ENCODE peak calls at places on chromosomes 6 and 20, in seven cellular contexts. One of them, this sample, is unnamed.

GRCh38 chr20:17614812-17615644 is 45.2 kb downstream of the DSTN start:
- DNase-seq in HuH-7.5: no peak
- DNase-seq in activated CD4-positive, alpha-beta memory T cell treated with anti-CD3 and anti-CD28 coated beads, Interleukin-2, amount 10 ng/mL, durations not matched to agents 7 days and 5 days: no peak
- DNase-seq in adipocyte: no peak
- DNase-seq in ACHN: no peak
- DNase-seq in left ventricle myocardium superior: no peak
- DNase-seq in NCI-H524: no peak
- DNase-seq in this sample: no peak

GRCh38 chr6:158756977-158757752 is 62.0 kb downstream of the EZR start:
- DNase-seq in HuH-7.5: no peak
- DNase-seq in activated CD4-positive, alpha-beta memory T cell treated with anti-CD3 and anti-CD28 coated beads, Interleukin-2, amount 10 ng/mL, durations not matched to agents 7 days and 5 days: no peak
- DNase-seq in adipocyte: no peak
- DNase-seq in ACHN: no peak
- DNase-seq in left ventricle myocardium superior: no peak
- DNase-seq in NCI-H524: peak
- DNase-seq in this sample: no peak

GRCh38 chr6:15442467-15442866 is 196.6 kb downstream of the JARID2 start:
- DNase-seq in HuH-7.5: no peak
- DNase-seq in activated CD4-positive, alpha-beta memory T cell treated with anti-CD3 and anti-CD28 coated beads, Interleukin-2, amount 10 ng/mL, durations not matched to agents 7 days and 5 days: no peak
- DNase-seq in adipocyte: no peak
- DNase-seq in ACHN: no peak
- DNase-seq in left ventricle myocardium superior: no peak
- DNase-seq in NCI-H524: no peak
- DNase-seq in this sample: no peak

GRCh38 chr20:34022154-34022842 is 28.6 kb downstream of the RALY start:
- DNase-seq in HuH-7.5: peak
- DNase-seq in activated CD4-positive, alpha-beta memory T cell treated with anti-CD3 and anti-CD28 coated beads, Interleukin-2, amount 10 ng/mL, durations not matched to agents 7 days and 5 days: no peak
- DNase-seq in adipocyte: peak
- DNase-seq in ACHN: peak
- DNase-seq in left ventricle myocardium superior: no peak
- DNase-seq in NCI-H524: peak
- DNase-seq in this sample: no peak

GRCh38 chr6:36906539-36906938 is 20.8 kb downstream of the C6orf89 start:
- DNase-seq in HuH-7.5: no peak
- DNase-seq in activated CD4-positive, alpha-beta memory T cell treated with anti-CD3 and anti-CD28 coated beads, Interleukin-2, amount 10 ng/mL, durations not matched to agents 7 days and 5 days: no peak
- DNase-seq in adipocyte: no peak
- DNase-seq in ACHN: no peak
- DNase-seq in left ventricle myocardium superior: peak
- DNase-seq in NCI-H524: no peak
- DNase-seq in this sample: peak

GRCh38 chr6:28807682-28808280 is 116.0 kb downstream of the TRIM27 start:
- DNase-seq in HuH-7.5: no peak
- DNase-seq in activated CD4-positive, alpha-beta memory T cell treated with anti-CD3 and anti-CD28 coated beads, Interleukin-2, amount 10 ng/mL, durations not matched to agents 7 days and 5 days: no peak
- DNase-seq in adipocyte: peak
- DNase-seq in ACHN: peak
- DNase-seq in left ventricle myocardium superior: no peak
- DNase-seq in NCI-H524: peak
- DNase-seq in this sample: no peak

GRCh38 chr6:17389274-17389847 is 4.0 kb upstream of the CAP2 start:
- DNase-seq in HuH-7.5: no peak
- DNase-seq in activated CD4-positive, alpha-beta memory T cell treated with anti-CD3 and anti-CD28 coated beads, Interleukin-2, amount 10 ng/mL, durations not matched to agents 7 days and 5 days: no peak
- DNase-seq in adipocyte: peak
- DNase-seq in ACHN: no peak
- DNase-seq in left ventricle myocardium superior: no peak
- DNase-seq in NCI-H524: no peak
- DNase-seq in this sample: no peak

GRCh38 chr6:158978752-158979151 is 21.2 kb downstream of the RSPH3 start:
- DNase-seq in HuH-7.5: no peak
- DNase-seq in activated CD4-positive, alpha-beta memory T cell treated with anti-CD3 and anti-CD28 coated beads, Interleukin-2, amount 10 ng/mL, durations not matched to agents 7 days and 5 days: no peak
- DNase-seq in adipocyte: peak
- DNase-seq in ACHN: no peak
- DNase-seq in left ventricle myocardium superior: no peak
- DNase-seq in NCI-H524: no peak
- DNase-seq in this sample: no peak

GRCh38 chr6:17486680-17487079 is 93.3 kb downstream of the CAP2 start:
- DNase-seq in HuH-7.5: no peak
- DNase-seq in activated CD4-positive, alpha-beta memory T cell treated with anti-CD3 and anti-CD28 coated beads, Interleukin-2, amount 10 ng/mL, durations not matched to agents 7 days and 5 days: no peak
- DNase-seq in adipocyte: no peak
- DNase-seq in ACHN: no peak
- DNase-seq in left ventricle myocardium superior: peak
- DNase-seq in NCI-H524: no peak
- DNase-seq in this sample: no peak

GRCh38 chr20:33415948-33416347 is 14.6 kb upstream of the CDK5RAP1 start:
- DNase-seq in HuH-7.5: peak
- DNase-seq in activated CD4-positive, alpha-beta memory T cell treated with anti-CD3 and anti-CD28 coated beads, Interleukin-2, amount 10 ng/mL, durations not matched to agents 7 days and 5 days: no peak
- DNase-seq in adipocyte: peak
- DNase-seq in ACHN: peak
- DNase-seq in left ventricle myocardium superior: peak
- DNase-seq in NCI-H524: peak
- DNase-seq in this sample: peak

GRCh38 chr6:87333591-87334181 is 4.6 kb upstream of the GJB7 start:
- DNase-seq in HuH-7.5: no peak
- DNase-seq in activated CD4-positive, alpha-beta memory T cell treated with anti-CD3 and anti-CD28 coated beads, Interleukin-2, amount 10 ng/mL, durations not matched to agents 7 days and 5 days: no peak
- DNase-seq in adipocyte: peak
- DNase-seq in ACHN: no peak
- DNase-seq in left ventricle myocardium superior: no peak
- DNase-seq in NCI-H524: no peak
- DNase-seq in this sample: no peak

GRCh38 chr6:4647414-4648365 is 128.5 kb upstream of the CDYL start:
- DNase-seq in HuH-7.5: peak
- DNase-seq in activated CD4-positive, alpha-beta memory T cell treated with anti-CD3 and anti-CD28 coated beads, Interleukin-2, amount 10 ng/mL, durations not matched to agents 7 days and 5 days: no peak
- DNase-seq in adipocyte: peak
- DNase-seq in ACHN: peak
- DNase-seq in left ventricle myocardium superior: peak
- DNase-seq in NCI-H524: peak
- DNase-seq in this sample: peak

GRCh38 chr20:10419550-10420133 is 14.4 kb downstream of the MKKS start:
- DNase-seq in HuH-7.5: no peak
- DNase-seq in activated CD4-positive, alpha-beta memory T cell treated with anti-CD3 and anti-CD28 coated beads, Interleukin-2, amount 10 ng/mL, durations not matched to agents 7 days and 5 days: no peak
- DNase-seq in adipocyte: no peak
- DNase-seq in ACHN: peak
- DNase-seq in left ventricle myocardium superior: no peak
- DNase-seq in NCI-H524: no peak
- DNase-seq in this sample: no peak

GRCh38 chr6:123849406-123849805 is 45.7 kb downstream of the NKAIN2 start:
- DNase-seq in HuH-7.5: no peak
- DNase-seq in activated CD4-positive, alpha-beta memory T cell treated with anti-CD3 and anti-CD28 coated beads, Interleukin-2, amount 10 ng/mL, durations not matched to agents 7 days and 5 days: no peak
- DNase-seq in adipocyte: no peak
- DNase-seq in ACHN: no peak
- DNase-seq in left ventricle myocardium superior: no peak
- DNase-seq in NCI-H524: no peak
- DNase-seq in this sample: no peak

GRCh38 chr20:31620246-31620645 is 15.2 kb downstream of the ID1 start:
- DNase-seq in HuH-7.5: no peak
- DNase-seq in activated CD4-positive, alpha-beta memory T cell treated with anti-CD3 and anti-CD28 coated beads, Interleukin-2, amount 10 ng/mL, durations not matched to agents 7 days and 5 days: no peak
- DNase-seq in adipocyte: no peak
- DNase-seq in ACHN: no peak
- DNase-seq in left ventricle myocardium superior: no peak
- DNase-seq in NCI-H524: no peak
- DNase-seq in this sample: no peak

GRCh38 chr6:7787137-7787575 is 61.3 kb downstream of the BMP6 start:
- DNase-seq in HuH-7.5: no peak
- DNase-seq in activated CD4-positive, alpha-beta memory T cell treated with anti-CD3 and anti-CD28 coated beads, Interleukin-2, amount 10 ng/mL, durations not matched to agents 7 days and 5 days: no peak
- DNase-seq in adipocyte: peak
- DNase-seq in ACHN: no peak
- DNase-seq in left ventricle myocardium superior: no peak
- DNase-seq in NCI-H524: no peak
- DNase-seq in this sample: no peak

GRCh38 chr20:24158271-24158670 is 169.7 kb upstream of the GGTLC1 start:
- DNase-seq in HuH-7.5: no peak
- DNase-seq in activated CD4-positive, alpha-beta memory T cell treated with anti-CD3 and anti-CD28 coated beads, Interleukin-2, amount 10 ng/mL, durations not matched to agents 7 days and 5 days: no peak
- DNase-seq in adipocyte: no peak
- DNase-seq in ACHN: no peak
- DNase-seq in left ventricle myocardium superior: no peak
- DNase-seq in NCI-H524: peak
- DNase-seq in this sample: no peak

GRCh38 chr6:169533656-169534421 is 168.0 kb downstream of the WDR27 start:
- DNase-seq in HuH-7.5: no peak
- DNase-seq in activated CD4-positive, alpha-beta memory T cell treated with anti-CD3 and anti-CD28 coated beads, Interleukin-2, amount 10 ng/mL, durations not matched to agents 7 days and 5 days: no peak
- DNase-seq in adipocyte: no peak
- DNase-seq in ACHN: peak
- DNase-seq in left ventricle myocardium superior: no peak
- DNase-seq in NCI-H524: no peak
- DNase-seq in this sample: no peak

GRCh38 chr6:158488065-158488464 is 71.8 kb upstream of the TMEM181 start:
- DNase-seq in HuH-7.5: no peak
- DNase-seq in activated CD4-positive, alpha-beta memory T cell treated with anti-CD3 and anti-CD28 coated beads, Interleukin-2, amount 10 ng/mL, durations not matched to agents 7 days and 5 days: no peak
- DNase-seq in adipocyte: peak
- DNase-seq in ACHN: peak
- DNase-seq in left ventricle myocardium superior: no peak
- DNase-seq in NCI-H524: no peak
- DNase-seq in this sample: no peak

GRCh38 chr6:65671922-65672321 is 35.1 kb downstream of the EYS start:
- DNase-seq in HuH-7.5: peak
- DNase-seq in activated CD4-positive, alpha-beta memory T cell treated with anti-CD3 and anti-CD28 coated beads, Interleukin-2, amount 10 ng/mL, durations not matched to agents 7 days and 5 days: no peak
- DNase-seq in adipocyte: no peak
- DNase-seq in ACHN: no peak
- DNase-seq in left ventricle myocardium superior: no peak
- DNase-seq in NCI-H524: no peak
- DNase-seq in this sample: no peak

GRCh38 chr6:142187209-142187608 is 40.1 kb downstream of the VTA1 start:
- DNase-seq in HuH-7.5: no peak
- DNase-seq in activated CD4-positive, alpha-beta memory T cell treated with anti-CD3 and anti-CD28 coated beads, Interleukin-2, amount 10 ng/mL, durations not matched to agents 7 days and 5 days: no peak
- DNase-seq in adipocyte: no peak
- DNase-seq in ACHN: no peak
- DNase-seq in left ventricle myocardium superior: peak
- DNase-seq in NCI-H524: no peak
- DNase-seq in this sample: no peak

GRCh38 chr6:128208078-128208477 is 307.2 kb upstream of the THEMIS start:
- DNase-seq in HuH-7.5: no peak
- DNase-seq in activated CD4-positive, alpha-beta memory T cell treated with anti-CD3 and anti-CD28 coated beads, Interleukin-2, amount 10 ng/mL, durations not matched to agents 7 days and 5 days: no peak
- DNase-seq in adipocyte: peak
- DNase-seq in ACHN: peak
- DNase-seq in left ventricle myocardium superior: no peak
- DNase-seq in NCI-H524: no peak
- DNase-seq in this sample: no peak

GRCh38 chr6:40472354-40472753 is 114.8 kb downstream of the LRFN2 start:
- DNase-seq in HuH-7.5: no peak
- DNase-seq in activated CD4-positive, alpha-beta memory T cell treated with anti-CD3 and anti-CD28 coated beads, Interleukin-2, amount 10 ng/mL, durations not matched to agents 7 days and 5 days: no peak
- DNase-seq in adipocyte: no peak
- DNase-seq in ACHN: no peak
- DNase-seq in left ventricle myocardium superior: no peak
- DNase-seq in NCI-H524: peak
- DNase-seq in this sample: no peak

GRCh38 chr6:30450908-30451818 is 38.1 kb upstream of the HLA-E start:
- DNase-seq in HuH-7.5: no peak
- DNase-seq in activated CD4-positive, alpha-beta memory T cell treated with anti-CD3 and anti-CD28 coated beads, Interleukin-2, amount 10 ng/mL, durations not matched to agents 7 days and 5 days: peak
- DNase-seq in adipocyte: peak
- DNase-seq in ACHN: no peak
- DNase-seq in left ventricle myocardium superior: peak
- DNase-seq in NCI-H524: peak
- DNase-seq in this sample: peak

GRCh38 chr6:8549381-8549780 is 114.0 kb upstream of the SLC35B3 start:
- DNase-seq in HuH-7.5: no peak
- DNase-seq in activated CD4-positive, alpha-beta memory T cell treated with anti-CD3 and anti-CD28 coated beads, Interleukin-2, amount 10 ng/mL, durations not matched to agents 7 days and 5 days: no peak
- DNase-seq in adipocyte: peak
- DNase-seq in ACHN: no peak
- DNase-seq in left ventricle myocardium superior: no peak
- DNase-seq in NCI-H524: no peak
- DNase-seq in this sample: no peak

GRCh38 chr6:138255443-138255842 is 37.2 kb upstream of the PBOV1 start:
- DNase-seq in HuH-7.5: no peak
- DNase-seq in activated CD4-positive, alpha-beta memory T cell treated with anti-CD3 and anti-CD28 coated beads, Interleukin-2, amount 10 ng/mL, durations not matched to agents 7 days and 5 days: no peak
- DNase-seq in adipocyte: no peak
- DNase-seq in ACHN: no peak
- DNase-seq in left ventricle myocardium superior: no peak
- DNase-seq in NCI-H524: no peak
- DNase-seq in this sample: no peak

GRCh38 chr20:30922129-30922528 is 335.3 kb upstream of the DEFB115 start:
- DNase-seq in HuH-7.5: no peak
- DNase-seq in activated CD4-positive, alpha-beta memory T cell treated with anti-CD3 and anti-CD28 coated beads, Interleukin-2, amount 10 ng/mL, durations not matched to agents 7 days and 5 days: no peak
- DNase-seq in adipocyte: no peak
- DNase-seq in ACHN: no peak
- DNase-seq in left ventricle myocardium superior: no peak
- DNase-seq in NCI-H524: no peak
- DNase-seq in this sample: no peak

GRCh38 chr20:40251284-40251932 is 437.6 kb downstream of the MAFB start:
- DNase-seq in HuH-7.5: peak
- DNase-seq in activated CD4-positive, alpha-beta memory T cell treated with anti-CD3 and anti-CD28 coated beads, Interleukin-2, amount 10 ng/mL, durations not matched to agents 7 days and 5 days: no peak
- DNase-seq in adipocyte: peak
- DNase-seq in ACHN: peak
- DNase-seq in left ventricle myocardium superior: no peak
- DNase-seq in NCI-H524: peak
- DNase-seq in this sample: no peak

GRCh38 chr6:150992279-150992678 is 126.8 kb downstream of the MTHFD1L start:
- DNase-seq in HuH-7.5: no peak
- DNase-seq in activated CD4-positive, alpha-beta memory T cell treated with anti-CD3 and anti-CD28 coated beads, Interleukin-2, amount 10 ng/mL, durations not matched to agents 7 days and 5 days: no peak
- DNase-seq in adipocyte: no peak
- DNase-seq in ACHN: no peak
- DNase-seq in left ventricle myocardium superior: no peak
- DNase-seq in NCI-H524: no peak
- DNase-seq in this sample: no peak

GRCh38 chr20:11995750-11996567 is 78.3 kb downstream of the BTBD3 start:
- DNase-seq in HuH-7.5: no peak
- DNase-seq in activated CD4-positive, alpha-beta memory T cell treated with anti-CD3 and anti-CD28 coated beads, Interleukin-2, amount 10 ng/mL, durations not matched to agents 7 days and 5 days: no peak
- DNase-seq in adipocyte: no peak
- DNase-seq in ACHN: no peak
- DNase-seq in left ventricle myocardium superior: no peak
- DNase-seq in NCI-H524: no peak
- DNase-seq in this sample: peak

GRCh38 chr6:12312736-12313135 is 22.6 kb downstream of the EDN1 start:
- DNase-seq in HuH-7.5: no peak
- DNase-seq in activated CD4-positive, alpha-beta memory T cell treated with anti-CD3 and anti-CD28 coated beads, Interleukin-2, amount 10 ng/mL, durations not matched to agents 7 days and 5 days: no peak
- DNase-seq in adipocyte: peak
- DNase-seq in ACHN: no peak
- DNase-seq in left ventricle myocardium superior: no peak
- DNase-seq in NCI-H524: peak
- DNase-seq in this sample: no peak

This sample was measured in midbrain.